ENCODE peak calls at places on chromosomes 1 and 21, in six cellular contexts. S is upper lobe of left lung, W is A549, Y is GM12878, P is HepG2, R is K562. V is an unnamed sample.
A peak's percentile ranks its signal among the peaks of the same experiment; 100 is the strongest.

GRCh38 chr1:109371271-109371739 is 26.4 kb downstream of the SORT1 start:
- ATAC-seq in S (peak; percentile 78), W (no peak), Y (peak; percentile 44), P (peak; percentile 51), R (peak; percentile 10), V (peak; percentile 79)

GRCh38 chr1:201495447-201496295 is 11.3 kb downstream of the CSRP1 start:
- ATAC-seq in S (peak; percentile 69), W (no peak), Y (no peak), P (peak; percentile 86), R (no peak), V (peak; percentile 68)

GRCh38 chr1:5720484-5720883 is 271.7 kb downstream of the NPHP4 start:
- ATAC-seq in S (no peak), W (no peak), Y (no peak), P (no peak), R (no peak), V (no peak)

GRCh38 chr1:217539510-217539909 is 91.4 kb downstream of the GPATCH2 start:
- ATAC-seq in S (no peak), W (no peak), Y (no peak), P (no peak), R (no peak), V (no peak)

GRCh38 chr1:235278915-235279292 is 49.1 kb downstream of the ARID4B start:
- ATAC-seq in S (no peak), W (no peak), Y (no peak), P (no peak), R (no peak), V (no peak)

GRCh38 chr21:39559511-39559910 is 53.2 kb upstream of the B3GALT5 start:
- ATAC-seq in S (no peak), W (no peak), Y (no peak), P (no peak), R (no peak), V (no peak)

GRCh38 chr1:150221552-150221951 is 14.4 kb downstream of the ANP32E start:
- ATAC-seq in S (no peak), W (peak; percentile 76), Y (peak; percentile 72), P (no peak), R (peak; percentile 73), V (no peak)

GRCh38 chr1:177571485-177572076 is 398.3 kb downstream of the SEC16B start:
- ATAC-seq in S (no peak), W (no peak), Y (no peak), P (peak; percentile 86), R (no peak), V (no peak)

GRCh38 chr1:21536223-21536622 is 27.0 kb downstream of the ALPL start:
- ATAC-seq in S (no peak), W (no peak), Y (no peak), P (no peak), R (no peak), V (peak; percentile 52)

GRCh38 chr1:205270764-205271163 is 43.0 kb downstream of the TMCC2 start:
- ATAC-seq in S (no peak), W (peak; percentile 9), Y (no peak), P (peak; percentile 7), R (no peak), V (no peak)

GRCh38 chr21:42852925-42853570 is 26.3 kb downstream of the WDR4 start:
- ATAC-seq in S (no peak), W (no peak), Y (no peak), P (no peak), R (no peak), V (no peak)
- TF ChIP-seq CTCF in S (no peak), W (no peak), Y (no peak), P (no peak), R (no peak), V (no peak)

GRCh38 chr1:61334718-61335589 is 252.6 kb downstream of the NFIA start:
- ATAC-seq in S (no peak), W (no peak), Y (no peak), P (no peak), R (peak; percentile 72), V (peak; percentile 59)
- TF ChIP-seq EP300 in S (no peak), W (no peak), Y (no peak), P (no peak), R (no peak), V (no peak)

DNA sequence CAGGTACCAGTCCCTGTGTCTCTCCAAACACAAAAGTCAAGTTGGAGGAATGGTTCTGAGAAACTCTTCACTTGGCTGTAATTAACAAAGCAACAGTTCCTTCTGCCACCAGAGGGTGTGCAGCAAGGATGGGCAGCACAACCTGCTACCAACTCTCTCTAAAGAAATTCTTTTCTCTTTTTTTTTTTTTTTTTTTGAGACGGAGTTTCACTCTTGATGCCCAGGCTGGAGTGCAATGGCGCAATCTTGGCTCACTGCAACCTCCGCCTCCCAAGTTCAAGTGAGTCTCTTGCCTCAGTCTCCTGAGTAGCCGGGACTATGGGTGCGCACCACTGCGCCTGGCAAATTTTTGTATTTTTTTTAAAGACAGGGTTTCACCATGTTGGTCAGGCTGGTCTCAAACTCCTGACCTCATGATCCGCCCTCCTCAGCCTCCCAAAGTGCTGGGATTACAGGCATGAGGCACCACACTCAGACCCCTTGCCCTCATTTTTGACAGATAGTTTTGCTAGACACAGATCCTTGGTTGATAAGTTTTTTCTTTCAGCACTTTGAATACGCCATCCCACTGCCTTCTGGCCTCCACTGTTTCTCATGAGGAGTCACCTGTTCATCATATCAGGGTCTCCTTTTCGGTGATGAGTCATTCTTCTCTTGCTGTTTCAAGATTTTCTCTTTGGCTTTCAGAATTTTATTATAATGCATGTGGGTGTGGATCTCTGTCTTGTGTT is 12.1 kb upstream of the DEGS1 start:
- ATAC-seq in S (peak; percentile 84), W (peak; percentile 75), Y (peak; percentile 41), P (peak; percentile 59), R (peak; percentile 27), V (peak; percentile 52)
- TF ChIP-seq CTCF in S (peak; percentile 69), W (no peak), Y (peak; percentile 31), P (peak; percentile 34), R (peak; percentile 8), V (peak; percentile 55)

GRCh38 chr1:28740118-28740517 is 3.4 kb downstream of the YTHDF2 start:
- ATAC-seq in S (no peak), W (no peak), Y (no peak), P (no peak), R (no peak), V (no peak)

GRCh38 chr1:28735961-28736449 is 735 bp upstream of the YTHDF2 start:
- ATAC-seq in S (no peak), W (no peak), Y (no peak), P (no peak), R (no peak), V (no peak)

GRCh38 chr1:28737245-28738137 is 751 bp downstream of the YTHDF2 start:
- ATAC-seq in S (no peak), W (peak; percentile 49), Y (peak; percentile 39), P (peak; percentile 18), R (peak; percentile 57), V (no peak)

DNA sequence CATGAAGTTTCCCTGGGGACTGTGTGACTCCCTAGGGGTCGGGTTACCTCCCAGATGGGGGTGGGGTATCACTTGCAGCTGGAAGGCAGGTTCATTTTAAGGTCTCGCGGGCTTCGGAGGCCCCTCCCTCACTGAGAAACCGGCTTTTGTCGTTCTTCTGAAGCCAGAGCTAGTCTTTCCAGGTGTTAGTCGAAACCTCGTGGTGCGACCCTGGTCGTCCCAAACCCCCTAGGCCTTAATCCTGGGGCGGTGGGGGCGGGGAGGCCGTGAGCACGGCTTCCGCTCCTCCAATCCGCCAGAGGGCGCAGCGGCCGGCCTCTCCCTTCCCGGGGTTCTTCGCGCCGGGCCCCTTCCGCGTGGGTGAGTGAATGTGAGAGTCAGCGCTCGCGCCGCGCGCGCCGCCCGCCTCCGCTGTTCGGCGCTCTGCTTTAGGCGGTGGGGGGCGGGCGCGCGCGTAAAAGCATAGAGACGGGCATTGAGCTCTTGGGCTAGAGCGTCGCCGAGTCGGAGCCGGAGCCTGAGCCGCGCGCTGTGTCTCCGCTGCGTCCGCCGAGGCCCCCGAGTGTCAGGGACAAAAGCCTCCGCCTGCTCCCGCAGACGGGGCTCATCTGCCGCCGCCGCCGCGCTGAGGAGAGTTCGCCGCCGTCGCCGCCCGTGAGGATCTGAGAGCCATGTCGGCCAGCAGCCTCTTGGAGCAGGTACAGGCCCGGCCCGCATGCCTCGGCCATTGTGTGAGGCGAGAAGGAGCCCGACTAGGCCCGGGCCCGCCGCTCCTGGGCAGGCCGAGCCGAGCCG is at the start of gene YTHDF2:
- ATAC-seq in S (peak; percentile 99), W (peak; percentile 98), Y (peak; percentile 95), P (peak; percentile 88), R (peak; percentile 94), V (peak; percentile 99)
- TF ChIP-seq EP300 in S (no peak), W (no peak), Y (no peak), P (peak; percentile 58), R (peak; percentile 42), V (no peak)

DNA sequence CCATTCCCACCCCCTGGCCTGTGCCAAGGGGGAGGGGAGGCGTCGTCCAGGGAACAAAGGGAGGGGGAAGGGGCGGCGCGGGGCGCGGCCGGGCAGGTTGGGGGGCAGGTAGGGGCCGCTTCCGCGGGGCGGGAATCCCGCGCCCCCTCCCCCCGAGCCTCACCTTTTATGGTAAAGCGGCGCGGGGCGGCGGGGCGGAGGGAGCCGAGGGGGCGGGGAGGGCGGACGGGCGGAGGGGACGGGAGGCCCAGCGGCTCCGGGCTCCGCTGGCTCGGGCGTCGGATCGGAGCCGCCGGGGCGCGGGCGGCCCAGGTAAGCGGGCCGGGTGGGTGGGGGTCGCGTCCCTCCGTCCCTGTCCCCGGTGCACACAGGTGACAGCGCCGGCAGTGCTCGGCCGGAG is at the start of gene FBLIM1:
- ATAC-seq in S (no peak), W (peak; percentile 44), Y (no peak), P (peak; percentile 30), R (no peak), V (peak; percentile 31)
- TF ChIP-seq CTCF in S (no peak), W (no peak), Y (no peak), P (no peak), R (no peak), V (no peak)

GRCh38 chr1:169106095-169106920 is at the start of gene ATP1B1:
- ATAC-seq in S (peak; percentile 90), W (peak; percentile 83), Y (peak; percentile 94), P (peak; percentile 79), R (peak; percentile 98), V (peak; percentile 90)
- TF ChIP-seq EP300 in S (no peak), W (no peak), Y (no peak), P (no peak), R (no peak), V (no peak)

GRCh38 chr1:162840256-162840839 is 20.6 kb downstream of the CCDC190 start:
- ATAC-seq in S (no peak), W (no peak), Y (no peak), P (no peak), R (peak; percentile 37), V (no peak)
- TF ChIP-seq CTCF in S (no peak), W (no peak), Y (no peak), P (no peak), R (no peak), V (no peak)

GRCh38 chr1:115063238-115063901 is 25.9 kb downstream of the TSPAN2 start:
- ATAC-seq in S (no peak), W (no peak), Y (peak; percentile 50), P (no peak), R (no peak), V (no peak)
- TF ChIP-seq EP300 in S (no peak), W (no peak), Y (no peak), P (no peak), R (no peak), V (no peak)

V was measured in gastroesophageal sphincter.